ENCODE peak calls at places on chromosomes 6 and 20, in eight cellular contexts. I is activated CD4-positive, alpha-beta T cell treated with anti-CD3 and anti-CD28 coated beads, Interleukin-2, amount 50 U/mL, for 4 hours; Q is right cardiac atrium; G is OCI-LY7; H is DMS153; T is pons; B is stimulated activated CD4-positive, alpha-beta T cell treated with anti-CD3 and anti-CD28 coated beads, TNF-alpha, amount 100 ng/mL, for 24 hours; A is KG1. X is an unnamed sample.
A peak's percentile ranks its signal among the peaks of the same experiment; 100 is the strongest.

GRCh38 chr20:64102647-64103354 is 4.6 kb downstream of the NPBWR2 start:
- DNase-seq in B (no peak), I (no peak), G (peak; percentile 33), H (peak; percentile 32), T (no peak), A (no peak), Q (peak; percentile 26), X (no peak)

GRCh38 chr20:37757550-37757949 is 63.7 kb downstream of the CTNNBL1 start:
- DNase-seq in T (no peak), I (no peak), H (no peak), B (no peak), G (peak; percentile 26), Q (no peak), A (no peak), X (no peak)

GRCh38 chr6:89032599-89032998 is 48.0 kb upstream of the PNRC1 start:
- DNase-seq in Q (no peak), A (no peak), I (no peak), B (no peak), T (no peak), H (no peak), G (no peak), X (peak; percentile 26)

GRCh38 chr6:170146640-170147039 is 144.2 kb downstream of the DLL1 start:
- DNase-seq in T (no peak), Q (no peak), B (no peak), G (no peak), A (no peak), H (no peak), I (no peak), X (no peak)

GRCh38 chr6:7914991-7915789 is 4.6 kb upstream of the TXNDC5 start:
- DNase-seq in I (no peak), H (no peak), G (peak; percentile 59), Q (peak; percentile 79), A (no peak), T (no peak), B (no peak), X (no peak)

GRCh38 chr20:63006611-63007471 is at the start of gene BHLHE23:
- DNase-seq in I (no peak), T (no peak), Q (no peak), B (no peak), G (no peak), A (no peak), H (no peak), X (no peak)

GRCh38 chr6:80332013-80332412 is 225.5 kb downstream of the BCKDHB start:
- DNase-seq in I (no peak), B (no peak), H (peak; percentile 85), Q (peak; percentile 12), G (no peak), T (no peak), A (no peak), X (no peak)

GRCh38 chr6:15524736-15525401 is 138.0 kb downstream of the DTNBP1 start:
- DNase-seq in A (no peak), H (no peak), G (no peak), Q (no peak), I (no peak), B (no peak), T (no peak), X (no peak)

GRCh38 chr20:16945619-16946018 is 197.5 kb downstream of the OTOR start:
- DNase-seq in B (no peak), H (no peak), A (no peak), I (no peak), G (no peak), T (no peak), Q (no peak), X (no peak)

GRCh38 chr6:156866181-156866862 is 89.1 kb downstream of the ARID1B start:
- DNase-seq in A (no peak), Q (peak; percentile 33), G (peak; percentile 38), H (no peak), B (peak; percentile 17), T (peak; percentile 65), I (no peak), X (peak; percentile 67)

GRCh38 chr20:53934421-53935352 is 135.7 kb downstream of the BCAS1 start:
- DNase-seq in G (peak; percentile 88), A (peak; percentile 83), T (peak; percentile 36), B (no peak), I (no peak), H (no peak), Q (peak; percentile 60), X (no peak)

GRCh38 chr6:12923644-12924235 is 207.2 kb downstream of the PHACTR1 start:
- DNase-seq in T (no peak), Q (no peak), A (no peak), B (no peak), G (no peak), I (no peak), H (no peak), X (no peak)

GRCh38 chr6:13522639-13523038 is 35.2 kb upstream of the GFOD1 start:
- DNase-seq in G (no peak), A (no peak), H (no peak), I (no peak), Q (no peak), T (no peak), B (no peak), X (no peak)

GRCh38 chr6:96542702-96543101 is 20.2 kb upstream of the FHL5 start:
- DNase-seq in T (no peak), I (no peak), B (no peak), Q (no peak), H (no peak), G (peak; percentile 42), A (no peak), X (peak; percentile 27)

GRCh38 chr6:25012657-25013056 is 76.9 kb upstream of the RIPOR2 start:
- DNase-seq in A (no peak), G (no peak), Q (no peak), I (no peak), H (no peak), B (no peak), T (no peak), X (no peak)

GRCh38 chr20:45320948-45321595 is 13.0 kb upstream of the MATN4 start:
- DNase-seq in G (peak; percentile 87), Q (no peak), B (no peak), T (no peak), I (no peak), A (peak; percentile 35), H (no peak), X (no peak)

GRCh38 chr6:78594667-78595051 is 272.7 kb upstream of the IRAK1BP1 start:
- DNase-seq in A (no peak), H (no peak), G (no peak), I (no peak), Q (no peak), B (no peak), T (no peak), X (no peak)